ENCODE peak calls at places on chromosome X, in eight cellular contexts. G is body of pancreas, C is uterus, R is BJ, D is HL-60, E is GM20000, J is glutamatergic neuron, M is AG09309. Y is an unnamed sample.
A peak's percentile ranks its signal among the peaks of the same experiment; 100 is the strongest.

GRCh38 chrX:68072016-68072415 is 361.3 kb downstream of the OPHN1 start:
- DNase-seq in R (no peak), E (no peak), M (no peak), D (no peak), J (no peak), C (no peak), G (no peak), Y (no peak)

GRCh38 chrX:49243166-49243565 is 7.9 kb downstream of the CCDC22 start:
- DNase-seq in E (no peak), D (no peak), M (no peak), C (no peak), G (no peak), R (no peak), J (no peak), Y (no peak)

GRCh38 chrX:20527458-20528099 is 260.9 kb upstream of the RPS6KA3 start:
- DNase-seq in R (no peak), M (no peak), E (peak; percentile 11), D (no peak), J (no peak), C (peak; percentile 22), G (no peak), Y (no peak)

GRCh38 chrX:102765794-102766193 is 45.3 kb downstream of the GPRASP3 start:
- DNase-seq in G (peak; percentile 3), M (peak; percentile 23), C (peak; percentile 69), R (peak; percentile 19), J (no peak), E (no peak), D (no peak), Y (no peak)

GRCh38 chrX:2374086-2374485 is 126.7 kb downstream of the DHRSX start:
- DNase-seq in C (no peak), G (no peak), R (no peak), E (no peak), J (no peak), D (no peak), M (peak; percentile 40), Y (no peak)

GRCh38 chrX:151754042-151754419 is 19.5 kb downstream of the CNGA2 start:
- DNase-seq in E (no peak), G (peak; percentile 32), R (peak; percentile 51), D (no peak), M (peak; percentile 55), J (no peak), C (no peak), Y (peak; percentile 67)

GRCh38 chrX:128439159-128439558 is 387.0 kb upstream of the ACTRT1 start:
- DNase-seq in M (no peak), J (no peak), R (no peak), G (no peak), E (no peak), C (no peak), D (no peak), Y (no peak)

GRCh38 chrX:41333994-41334865 is at the start of gene DDX3X:
- DNase-seq in G (peak; percentile 85), D (peak; percentile 78), R (peak; percentile 32), C (peak; percentile 93), E (peak; percentile 76), M (peak; percentile 72), J (peak; percentile 77), Y (peak; percentile 94)

GRCh38 chrX:22159071-22159470 is 113.6 kb upstream of the CBLL2 start:
- DNase-seq in J (no peak), C (no peak), D (no peak), M (no peak), E (no peak), G (no peak), R (no peak), Y (no peak)

GRCh38 chrX:30821116-30821515 is 67.9 kb downstream of the TAB3 start:
- DNase-seq in M (no peak), G (no peak), D (no peak), R (no peak), J (no peak), C (no peak), E (no peak), Y (no peak)

GRCh38 chrX:18956322-18957032 is 27.4 kb downstream of the PHKA2 start:
- DNase-seq in R (no peak), M (no peak), G (no peak), D (peak; percentile 38), C (no peak), J (no peak), E (no peak), Y (no peak)

GRCh38 chrX:74420194-74421035 is 878 bp upstream of the SLC16A2 start:
- DNase-seq in G (peak; percentile 71), R (no peak), D (no peak), J (peak; percentile 57), C (peak; percentile 78), M (peak; percentile 27), E (peak; percentile 20), Y (peak; percentile 85)

GRCh38 chrX:143462696-143463095 is 54.6 kb downstream of the SPANXN3 start:
- DNase-seq in G (no peak), R (no peak), C (no peak), J (no peak), M (no peak), E (no peak), D (no peak), Y (no peak)

GRCh38 chrX:143466130-143466529 is 51.1 kb downstream of the SPANXN3 start:
- DNase-seq in M (no peak), G (no peak), J (no peak), C (no peak), R (no peak), E (no peak), D (no peak), Y (no peak)

DNA sequence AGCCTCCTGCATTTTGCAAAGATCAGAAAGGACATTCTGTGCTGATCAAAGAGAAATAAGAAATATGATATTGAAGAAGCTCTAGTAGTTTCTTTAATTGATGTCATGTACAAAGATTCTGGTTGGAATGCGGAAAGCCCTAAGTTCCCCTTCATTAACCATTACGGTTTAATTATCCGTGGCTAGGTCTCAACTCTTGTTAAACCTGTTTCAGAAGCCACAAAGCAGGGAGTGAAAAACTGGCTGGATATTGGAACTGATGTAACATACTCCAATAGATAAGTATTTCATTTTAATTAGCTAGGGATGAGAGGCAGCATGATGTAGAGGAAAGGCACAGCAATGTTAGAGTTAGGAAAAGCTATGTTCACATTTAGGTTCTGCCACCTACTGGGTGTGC is 55.7 kb downstream of the SPANXN3 start:
- DNase-seq in C (no peak), E (no peak), J (no peak), M (no peak), D (no peak), R (no peak), G (no peak), Y (no peak)
- TF ChIP-seq CTCF in C (no peak), E (no peak), J (no peak), M (no peak), D (no peak), R (no peak), G (no peak), Y (no peak)

DNA sequence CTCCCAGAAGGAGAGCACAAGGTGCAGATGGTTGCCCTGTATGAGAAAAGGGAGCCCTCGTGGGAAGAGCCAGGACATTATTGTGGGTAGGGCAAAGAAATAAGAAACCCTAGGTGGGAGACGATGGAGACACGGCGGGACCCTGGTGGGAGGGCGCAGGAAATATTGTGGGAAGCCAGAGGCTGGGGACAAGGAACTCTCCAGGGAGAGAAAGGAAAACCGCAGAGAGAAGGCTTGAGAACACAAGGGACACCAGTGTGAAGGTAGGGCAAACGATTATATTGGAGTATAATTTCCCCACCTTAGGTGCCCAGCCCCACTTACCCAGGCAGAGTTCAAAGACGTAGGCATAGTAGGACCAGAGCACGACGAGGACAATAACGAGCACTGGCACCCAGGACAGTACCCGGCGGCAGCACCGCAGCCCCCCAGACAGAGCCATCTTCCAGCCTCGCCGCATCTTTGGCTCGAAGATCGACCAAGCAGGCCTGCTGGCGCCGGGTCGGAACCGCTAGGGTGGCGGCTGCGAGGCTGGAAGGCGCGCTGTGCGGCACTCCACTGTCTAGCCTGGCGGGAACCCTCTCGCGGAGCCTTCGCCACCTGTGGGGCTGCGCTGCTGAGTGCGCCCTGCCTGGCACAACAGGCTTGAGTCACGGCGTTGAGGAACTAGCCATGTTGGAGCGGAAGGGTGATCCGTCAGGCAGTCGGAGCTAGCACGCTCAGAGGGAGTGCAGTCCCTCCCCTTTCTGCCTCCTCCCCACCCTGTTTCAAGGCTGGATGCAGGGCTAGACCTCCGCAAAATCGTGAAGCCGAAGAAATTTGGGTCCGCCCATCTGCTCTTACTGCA is at the start of gene ZDHHC15:
- DNase-seq in C (peak; percentile 53), M (no peak), D (no peak), J (peak; percentile 79), E (no peak), G (peak; percentile 62), R (no peak), Y (no peak)
- TF ChIP-seq CTCF in C (no peak), M (no peak), D (no peak), J (no peak), E (no peak), G (no peak), R (no peak), Y (no peak)

DNA sequence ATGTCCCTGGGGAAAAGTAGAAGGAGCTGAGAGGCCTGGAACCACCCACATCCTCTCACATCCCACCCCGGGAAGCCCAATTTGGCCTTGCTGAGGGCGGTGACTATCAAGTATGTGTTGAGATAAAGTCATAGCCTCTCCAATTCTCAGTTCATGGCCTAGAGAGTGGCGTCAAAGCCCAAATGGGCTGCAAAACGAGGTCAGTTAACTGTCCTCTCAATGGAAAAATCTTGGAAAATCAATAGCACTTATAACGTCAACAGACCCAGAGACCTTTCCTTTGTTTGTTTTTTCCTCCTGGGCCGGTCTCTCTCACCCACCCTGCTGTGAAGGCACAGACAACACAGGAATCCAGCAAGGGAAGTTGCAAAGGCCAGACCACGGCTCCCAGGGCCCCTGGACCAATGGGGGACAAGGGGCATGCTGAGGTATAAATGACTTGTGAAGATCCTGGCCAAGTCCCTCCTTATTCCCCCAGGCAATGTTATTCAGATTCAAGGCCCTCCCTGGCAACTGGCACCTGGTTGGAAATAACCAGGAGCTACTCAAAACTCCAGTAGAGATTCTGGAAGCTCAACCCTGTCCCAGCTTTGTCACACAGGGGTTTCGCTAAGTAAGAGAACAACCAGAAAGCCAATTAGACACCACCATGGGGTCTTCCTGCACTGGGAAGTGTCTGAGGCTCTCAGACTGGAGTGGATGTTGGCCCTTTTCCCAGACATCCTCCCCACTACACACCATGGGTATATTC is 38.6 kb downstream of the TSC22D3 start:
- DNase-seq in C (no peak), R (no peak), D (no peak), G (peak; percentile 39), J (no peak), M (no peak), E (no peak), Y (no peak)
- TF ChIP-seq CTCF in C (no peak), R (no peak), D (no peak), G (no peak), J (no peak), M (no peak), E (no peak), Y (no peak)

DNA sequence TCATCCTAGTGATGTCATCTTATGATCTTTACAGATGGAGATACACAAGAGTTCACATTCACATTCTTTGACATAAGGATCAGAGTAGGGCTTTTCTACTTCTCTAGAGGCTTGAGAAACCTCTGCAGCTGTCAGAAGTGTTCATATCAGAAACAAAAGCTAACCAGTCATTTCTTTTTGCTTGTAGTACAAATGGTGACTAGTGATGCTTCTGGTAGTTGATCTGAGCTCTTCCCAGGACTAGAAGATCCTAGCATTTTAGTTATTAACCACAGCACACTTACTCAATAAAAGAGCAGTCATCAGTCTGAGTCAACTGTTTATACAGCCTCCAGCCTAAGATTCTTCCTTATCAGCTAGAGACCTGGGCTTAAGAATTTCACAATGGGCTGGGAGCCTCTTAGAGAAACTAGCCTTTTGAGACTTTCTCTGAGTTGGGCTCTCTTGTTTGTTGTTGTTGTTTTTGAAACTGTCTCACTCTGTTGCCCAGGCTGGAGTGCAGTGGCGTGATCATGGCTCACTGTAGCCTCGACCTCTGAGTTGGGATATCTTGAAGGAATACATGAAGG is 84.1 kb downstream of the TMEM164 start:
- DNase-seq in J (no peak), E (no peak), G (peak; percentile 17), M (peak; percentile 80), D (no peak), C (no peak), R (peak; percentile 57), Y (no peak)
- TF ChIP-seq CTCF in J (no peak), E (no peak), G (no peak), M (no peak), D (no peak), C (no peak), R (no peak), Y (no peak)